ENCODE peak calls at places on chromosome 20, in six cellular contexts. H is neuronal stem cell, N is progenitor cell of endocrine pancreas, G is colonic mucosa, B is T-helper 1 cell, K is NCI-H460. L is an unnamed sample.

GRCh38 chr20:37095108-37095608 is 639 bp downstream of the RBL1 start:
- DNase-seq in H (no peak), N (no peak), G (peak), B (peak), K (no peak), L (peak)

GRCh38 chr20:4216866-4217265 is 201.5 kb upstream of the RNF24 start:
- DNase-seq in H (no peak), N (no peak), G (no peak), B (no peak), K (no peak), L (no peak)

GRCh38 chr20:57397004-57397692 is 6.0 kb downstream of the RBM38 start:
- DNase-seq in H (no peak), N (no peak), G (no peak), B (no peak), K (no peak), L (no peak)

GRCh38 chr20:10004900-10005299 is 29.9 kb upstream of the ANKEF1 start:
- DNase-seq in H (no peak), N (no peak), G (no peak), B (no peak), K (no peak), L (peak)

GRCh38 chr20:53141651-53142050 is 169.5 kb downstream of the TSHZ2 start:
- DNase-seq in H (no peak), N (peak), G (no peak), B (no peak), K (no peak), L (no peak)

GRCh38 chr20:24576447-24576846 is 107.0 kb downstream of the SYNDIG1 start:
- DNase-seq in H (no peak), N (no peak), G (no peak), B (no peak), K (no peak), L (no peak)

GRCh38 chr20:50224553-50225255 is 34.1 kb downstream of the CEBPB start:
- DNase-seq in H (no peak), N (no peak), G (peak), B (no peak), K (no peak), L (peak)

GRCh38 chr20:33948480-33948879 is 45.2 kb upstream of the RALY start:
- DNase-seq in H (no peak), N (no peak), G (no peak), B (no peak), K (no peak), L (no peak)

GRCh38 chr20:8020314-8021079 is 936 bp upstream of the TMX4 start:
- DNase-seq in H (no peak), N (no peak), G (no peak), B (no peak), K (no peak), L (peak)

GRCh38 chr20:51938557-51939324 is 136.4 kb upstream of the SALL4 start:
- DNase-seq in H (no peak), N (no peak), G (no peak), B (no peak), K (peak), L (peak)

GRCh38 chr20:63738687-63739128 is 868 bp upstream of the SLC2A4RG start:
- DNase-seq in H (peak), N (no peak), G (peak), B (no peak), K (no peak), L (peak)

GRCh38 chr20:57390604-57391438 is at the start of gene RBM38:
- DNase-seq in H (peak), N (peak), G (peak), B (peak), K (peak), L (peak)

GRCh38 chr20:44051661-44052000 is 135.4 kb downstream of the JPH2 start:
- DNase-seq in H (no peak), N (no peak), G (peak), B (peak), K (no peak), L (no peak)

GRCh38 chr20:597560-597959 is 12.5 kb downstream of the TCF15 start:
- DNase-seq in H (no peak), N (no peak), G (no peak), B (no peak), K (no peak), L (no peak)

GRCh38 chr20:60352017-60352416 is 393.8 kb downstream of the CDH26 start:
- DNase-seq in H (no peak), N (no peak), G (no peak), B (no peak), K (no peak), L (no peak)

GRCh38 chr20:1894951-1895673 is at the start of gene SIRPA:
- DNase-seq in H (peak), N (no peak), G (peak), B (no peak), K (peak), L (peak)

GRCh38 chr20:34283844-34284243 is 19.3 kb downstream of the AHCY start:
- DNase-seq in H (no peak), N (no peak), G (no peak), B (no peak), K (no peak), L (no peak)

GRCh38 chr20:50471231-50471630 is 39.0 kb upstream of the PTPN1 start:
- DNase-seq in H (no peak), N (no peak), G (no peak), B (no peak), K (no peak), L (no peak)

GRCh38 chr20:13373400-13373799 is 152.3 kb downstream of the ISM1 start:
- DNase-seq in H (no peak), N (no peak), G (no peak), B (no peak), K (no peak), L (no peak)

GRCh38 chr20:52031574-52032303 is 159.8 kb downstream of the ZFP64 start:
- DNase-seq in H (no peak), N (no peak), G (peak), B (no peak), K (no peak), L (peak)

GRCh38 chr20:14600527-14600926 is 263.1 kb upstream of the FLRT3 start:
- DNase-seq in H (no peak), N (no peak), G (no peak), B (no peak), K (no peak), L (no peak)

GRCh38 chr20:59063358-59064213 is 21.0 kb upstream of the PRELID3B start:
- DNase-seq in H (peak), N (no peak), G (no peak), B (no peak), K (peak), L (peak)

GRCh38 chr20:59831901-59832240 is 101.6 kb downstream of the SYCP2 start:
- DNase-seq in H (no peak), N (no peak), G (no peak), B (no peak), K (no peak), L (no peak)

GRCh38 chr20:2136275-2136674 is 34.6 kb downstream of the STK35 start:
- DNase-seq in H (no peak), N (no peak), G (no peak), B (no peak), K (no peak), L (no peak)

GRCh38 chr20:58238490-58238889 is 10.0 kb upstream of the ANKRD60 start:
- DNase-seq in H (no peak), N (no peak), G (peak), B (no peak), K (no peak), L (no peak)

GRCh38 chr20:23668477-23668951 is 20.3 kb downstream of the CST4 start:
- DNase-seq in H (peak), N (peak), G (peak), B (no peak), K (peak), L (peak)

GRCh38 chr20:10090588-10091166 is 55.9 kb downstream of the ANKEF1 start:
- DNase-seq in H (peak), N (no peak), G (peak), B (no peak), K (peak), L (peak)

GRCh38 chr20:36398515-36398914 is 92.4 kb downstream of the DLGAP4 start:
- DNase-seq in H (no peak), N (no peak), G (no peak), B (no peak), K (no peak), L (no peak)

GRCh38 chr20:3307078-3307477 is 68.1 kb upstream of the SLC4A11 start:
- DNase-seq in H (no peak), N (no peak), G (no peak), B (no peak), K (peak), L (no peak)

GRCh38 chr20:49951160-49951559 is 15.0 kb downstream of the RNF114 start:
- DNase-seq in H (no peak), N (no peak), G (no peak), B (no peak), K (no peak), L (peak)

GRCh38 chr20:49399329-49399728 is 83.1 kb downstream of the KCNB1 start:
- DNase-seq in H (no peak), N (no peak), G (no peak), B (no peak), K (no peak), L (peak)

GRCh38 chr20:58267389-58268215 is 39.1 kb upstream of the ANKRD60 start:
- DNase-seq in H (no peak), N (no peak), G (no peak), B (no peak), K (no peak), L (no peak)

GRCh38 chr20:53019464-53019863 is 47.3 kb downstream of the TSHZ2 start:
- DNase-seq in H (no peak), N (no peak), G (no peak), B (no peak), K (no peak), L (no peak)

GRCh38 chr20:41182296-41183212 is 45.2 kb downstream of the PLCG1 start:
- DNase-seq in H (no peak), N (peak), G (no peak), B (no peak), K (no peak), L (no peak)

GRCh38 chr20:3000852-3001523 is 42.4 kb upstream of the GNRH2 start:
- DNase-seq in H (peak), N (no peak), G (no peak), B (no peak), K (peak), L (peak)

GRCh38 chr20:2873747-2874041 is 413 bp downstream of the PTPRA start:
- DNase-seq in H (peak), N (peak), G (peak), B (peak), K (peak), L (peak)